ENCODE peak calls at places on chromosomes 1 and 21, in six cellular contexts. One of them, this sample, is unnamed.

GRCh38 chr1:67169932-67170331 is 3.7 kb downstream of the IL23R start:
- DNase-seq in cardiac muscle cell: no peak
- DNase-seq in psoas muscle: no peak
- DNase-seq in H9: no peak
- DNase-seq in gastrocnemius medialis: no peak
- DNase-seq in tibial artery: no peak
- DNase-seq in this sample: no peak

GRCh38 chr1:197868751-197869501 is 33.5 kb upstream of the C1orf53 start:
- DNase-seq in psoas muscle: no peak
- DNase-seq in gastrocnemius medialis: no peak
- DNase-seq in tibial artery: no peak
- DNase-seq in cardiac muscle cell: peak; percentile 76
- DNase-seq in H9: peak; percentile 52
- DNase-seq in this sample: no peak

GRCh38 chr1:50425376-50426107 is 2.3 kb upstream of the DMRTA2 start:
- DNase-seq in H9: peak; percentile 51
- DNase-seq in gastrocnemius medialis: no peak
- DNase-seq in tibial artery: no peak
- DNase-seq in psoas muscle: no peak
- DNase-seq in cardiac muscle cell: peak; percentile 21
- DNase-seq in this sample: no peak

GRCh38 chr1:3375256-3375655 is 79.2 kb upstream of the ARHGEF16 start:
- DNase-seq in cardiac muscle cell: no peak
- DNase-seq in psoas muscle: no peak
- DNase-seq in tibial artery: no peak
- DNase-seq in gastrocnemius medialis: no peak
- DNase-seq in H9: no peak
- DNase-seq in this sample: no peak

GRCh38 chr1:60171793-60172192 is 98.2 kb upstream of the C1orf87 start:
- DNase-seq in H9: no peak
- DNase-seq in psoas muscle: no peak
- DNase-seq in tibial artery: no peak
- DNase-seq in cardiac muscle cell: peak; percentile 7
- DNase-seq in gastrocnemius medialis: no peak
- DNase-seq in this sample: no peak

GRCh38 chr1:161172776-161173376 is 4.4 kb downstream of the B4GALT3 start:
- DNase-seq in tibial artery: no peak
- DNase-seq in cardiac muscle cell: peak; percentile 91
- DNase-seq in psoas muscle: peak; percentile 68
- DNase-seq in gastrocnemius medialis: peak; percentile 32
- DNase-seq in H9: no peak
- DNase-seq in this sample: no peak

GRCh38 chr1:26132128-26132824 is 20.7 kb downstream of the PDIK1L start:
- DNase-seq in H9: peak; percentile 54
- DNase-seq in tibial artery: no peak
- DNase-seq in cardiac muscle cell: no peak
- DNase-seq in psoas muscle: no peak
- DNase-seq in gastrocnemius medialis: no peak
- DNase-seq in this sample: no peak

GRCh38 chr1:119279441-119280415 is 88.9 kb upstream of the HAO2 start:
- DNase-seq in tibial artery: no peak
- DNase-seq in H9: no peak
- DNase-seq in psoas muscle: no peak
- DNase-seq in cardiac muscle cell: peak; percentile 82
- DNase-seq in gastrocnemius medialis: no peak
- DNase-seq in this sample: no peak

GRCh38 chr1:236303675-236304074 is 21.9 kb upstream of the ERO1B start:
- DNase-seq in psoas muscle: no peak
- DNase-seq in tibial artery: no peak
- DNase-seq in gastrocnemius medialis: no peak
- DNase-seq in cardiac muscle cell: no peak
- DNase-seq in H9: peak; percentile 36
- DNase-seq in this sample: no peak

GRCh38 chr1:227934476-227935313 is 13.0 kb downstream of the WNT9A start:
- DNase-seq in gastrocnemius medialis: peak; percentile 43
- DNase-seq in cardiac muscle cell: peak; percentile 71
- DNase-seq in tibial artery: peak; percentile 51
- DNase-seq in H9: no peak
- DNase-seq in psoas muscle: peak; percentile 64
- DNase-seq in this sample: no peak

GRCh38 chr1:84083321-84083720 is 60.8 kb upstream of the PRKACB start:
- DNase-seq in gastrocnemius medialis: no peak
- DNase-seq in cardiac muscle cell: no peak
- DNase-seq in psoas muscle: no peak
- DNase-seq in tibial artery: no peak
- DNase-seq in H9: no peak
- DNase-seq in this sample: no peak

GRCh38 chr21:26060335-26061115 is 110.0 kb downstream of the APP start:
- DNase-seq in cardiac muscle cell: no peak
- DNase-seq in gastrocnemius medialis: no peak
- DNase-seq in H9: no peak
- DNase-seq in psoas muscle: no peak
- DNase-seq in tibial artery: no peak
- DNase-seq in this sample: no peak

GRCh38 chr1:91891969-91892368 is 6.0 kb upstream of the TGFBR3 start:
- DNase-seq in psoas muscle: no peak
- DNase-seq in tibial artery: no peak
- DNase-seq in cardiac muscle cell: peak; percentile 59
- DNase-seq in gastrocnemius medialis: no peak
- DNase-seq in H9: peak; percentile 41
- DNase-seq in this sample: no peak

GRCh38 chr1:180534199-180534598 is 24.6 kb upstream of the OVAAL start:
- DNase-seq in tibial artery: no peak
- DNase-seq in gastrocnemius medialis: no peak
- DNase-seq in H9: no peak
- DNase-seq in psoas muscle: no peak
- DNase-seq in cardiac muscle cell: no peak
- DNase-seq in this sample: no peak

GRCh38 chr1:174966000-174966572 is 33.7 kb upstream of the CACYBP start:
- DNase-seq in tibial artery: no peak
- DNase-seq in gastrocnemius medialis: no peak
- DNase-seq in H9: no peak
- DNase-seq in psoas muscle: no peak
- DNase-seq in cardiac muscle cell: peak; percentile 46
- DNase-seq in this sample: no peak

GRCh38 chr1:65480684-65481405 is 60.4 kb downstream of the LEPR start:
- DNase-seq in H9: no peak
- DNase-seq in psoas muscle: no peak
- DNase-seq in tibial artery: no peak
- DNase-seq in gastrocnemius medialis: no peak
- DNase-seq in cardiac muscle cell: no peak
- DNase-seq in this sample: no peak

GRCh38 chr1:204844326-204844725 is 26.3 kb upstream of the NFASC start:
- DNase-seq in cardiac muscle cell: no peak
- DNase-seq in gastrocnemius medialis: no peak
- DNase-seq in tibial artery: no peak
- DNase-seq in H9: no peak
- DNase-seq in psoas muscle: no peak
- DNase-seq in this sample: no peak

GRCh38 chr1:39737546-39738169 is 1.0 kb upstream of the PPIE start:
- DNase-seq in H9: no peak
- DNase-seq in psoas muscle: no peak
- DNase-seq in gastrocnemius medialis: no peak
- DNase-seq in cardiac muscle cell: peak; percentile 75
- DNase-seq in tibial artery: no peak
- DNase-seq in this sample: no peak

GRCh38 chr1:116092752-116093489 is 18.3 kb upstream of the MAB21L3 start:
- DNase-seq in cardiac muscle cell: no peak
- DNase-seq in psoas muscle: no peak
- DNase-seq in tibial artery: no peak
- DNase-seq in H9: no peak
- DNase-seq in gastrocnemius medialis: no peak
- DNase-seq in this sample: no peak

GRCh38 chr1:26900001-26900814 is at the start of gene GPATCH3:
- DNase-seq in psoas muscle: peak; percentile 91
- DNase-seq in tibial artery: peak; percentile 96
- DNase-seq in gastrocnemius medialis: peak; percentile 73
- DNase-seq in cardiac muscle cell: peak; percentile 95
- DNase-seq in H9: peak; percentile 88
- DNase-seq in this sample: peak; percentile 89

GRCh38 chr1:159783724-159784123 is 3.0 kb downstream of the DUSP23 start:
- DNase-seq in psoas muscle: no peak
- DNase-seq in H9: peak; percentile 32
- DNase-seq in cardiac muscle cell: peak; percentile 25
- DNase-seq in tibial artery: no peak
- DNase-seq in gastrocnemius medialis: no peak
- DNase-seq in this sample: no peak

GRCh38 chr1:153366261-153366660 is 8.6 kb downstream of the S100A9 start:
- DNase-seq in psoas muscle: no peak
- DNase-seq in cardiac muscle cell: no peak
- DNase-seq in gastrocnemius medialis: no peak
- DNase-seq in tibial artery: peak; percentile 19
- DNase-seq in H9: peak; percentile 5
- DNase-seq in this sample: no peak

DNA sequence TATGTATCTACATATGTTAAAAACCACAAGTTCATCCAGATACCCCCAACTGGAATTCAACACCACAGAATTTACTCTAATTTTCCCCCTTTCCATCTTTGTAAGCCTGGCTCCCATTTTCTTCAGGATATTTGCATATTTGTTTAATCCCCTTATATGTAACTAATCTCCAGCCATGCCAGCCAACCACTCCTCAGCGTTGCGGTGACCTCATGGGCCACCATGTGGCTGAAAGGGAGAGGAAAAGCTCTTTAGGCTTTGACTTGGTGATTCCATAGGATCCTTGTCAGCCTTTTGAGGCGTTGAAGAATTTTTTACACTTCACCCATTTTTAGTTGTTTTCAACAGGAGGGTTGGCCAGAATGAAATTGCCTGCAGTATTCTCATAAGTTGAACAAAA is 10.0 kb downstream of the CLDN19 start:
- DNase-seq in tibial artery: no peak
- DNase-seq in cardiac muscle cell: no peak
- DNase-seq in H9: no peak
- DNase-seq in psoas muscle: no peak
- DNase-seq in gastrocnemius medialis: no peak
- DNase-seq in this sample: no peak
- TF ChIP-seq CTCF in tibial artery: no peak
- TF ChIP-seq CTCF in cardiac muscle cell: no peak
- TF ChIP-seq CTCF in H9: peak; percentile 21
- TF ChIP-seq CTCF in psoas muscle: no peak
- TF ChIP-seq CTCF in gastrocnemius medialis: no peak
- TF ChIP-seq CTCF in this sample: no peak

GRCh38 chr1:201072922-201073321 is 39.3 kb downstream of the CACNA1S start:
- DNase-seq in psoas muscle: no peak
- DNase-seq in gastrocnemius medialis: no peak
- DNase-seq in tibial artery: no peak
- DNase-seq in cardiac muscle cell: no peak
- DNase-seq in H9: no peak
- DNase-seq in this sample: no peak

GRCh38 chr1:201072149-201072548 is 40.1 kb downstream of the CACNA1S start:
- DNase-seq in cardiac muscle cell: no peak
- DNase-seq in H9: no peak
- DNase-seq in gastrocnemius medialis: no peak
- DNase-seq in tibial artery: no peak
- DNase-seq in psoas muscle: no peak
- DNase-seq in this sample: no peak

GRCh38 chr1:201066986-201067385 is 43.5 kb upstream of the KIF21B start:
- DNase-seq in psoas muscle: no peak
- DNase-seq in cardiac muscle cell: no peak
- DNase-seq in tibial artery: no peak
- DNase-seq in gastrocnemius medialis: no peak
- DNase-seq in H9: no peak
- DNase-seq in this sample: no peak

GRCh38 chr1:201068976-201069375 is 43.2 kb downstream of the CACNA1S start:
- DNase-seq in tibial artery: no peak
- DNase-seq in psoas muscle: no peak
- DNase-seq in H9: no peak
- DNase-seq in cardiac muscle cell: no peak
- DNase-seq in gastrocnemius medialis: no peak
- DNase-seq in this sample: no peak

DNA sequence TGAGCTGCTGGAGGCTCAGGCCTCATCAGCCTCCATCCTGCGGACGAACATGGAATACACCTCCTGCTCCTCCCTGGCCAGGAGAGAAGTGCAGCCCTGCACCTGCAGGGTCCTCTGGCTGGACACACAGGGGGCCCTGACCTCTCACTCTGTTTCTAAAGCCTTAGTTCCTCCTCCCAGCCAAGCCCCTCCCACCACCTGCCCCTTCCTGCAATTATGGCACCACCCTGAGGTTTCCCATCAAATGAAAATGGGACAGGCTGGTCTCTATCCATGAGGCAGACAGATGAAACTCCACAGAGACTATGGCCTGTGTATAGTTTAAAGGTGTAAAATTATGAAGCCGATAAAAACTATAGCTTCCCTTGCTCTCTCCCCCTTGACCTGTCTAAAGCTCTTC is 42.6 kb downstream of the CACNA1S start:
- DNase-seq in H9: no peak
- DNase-seq in gastrocnemius medialis: no peak
- DNase-seq in psoas muscle: no peak
- DNase-seq in cardiac muscle cell: no peak
- DNase-seq in tibial artery: no peak
- DNase-seq in this sample: no peak
- H3K27me3 ChIP-seq in H9: no peaks in the 10 kb centered on the region
- H3K27me3 ChIP-seq in gastrocnemius medialis: no peaks in the 10 kb centered on the region
- H3K27me3 ChIP-seq in psoas muscle: no peaks in the 10 kb centered on the region
- H3K27me3 ChIP-seq in cardiac muscle cell: no peaks in the 10 kb centered on the region
- H3K27me3 ChIP-seq in tibial artery: peaks cover 8% of the 10 kb centered on the region
- H3K27me3 ChIP-seq in this sample: no peaks in the 10 kb centered on the region

DNA sequence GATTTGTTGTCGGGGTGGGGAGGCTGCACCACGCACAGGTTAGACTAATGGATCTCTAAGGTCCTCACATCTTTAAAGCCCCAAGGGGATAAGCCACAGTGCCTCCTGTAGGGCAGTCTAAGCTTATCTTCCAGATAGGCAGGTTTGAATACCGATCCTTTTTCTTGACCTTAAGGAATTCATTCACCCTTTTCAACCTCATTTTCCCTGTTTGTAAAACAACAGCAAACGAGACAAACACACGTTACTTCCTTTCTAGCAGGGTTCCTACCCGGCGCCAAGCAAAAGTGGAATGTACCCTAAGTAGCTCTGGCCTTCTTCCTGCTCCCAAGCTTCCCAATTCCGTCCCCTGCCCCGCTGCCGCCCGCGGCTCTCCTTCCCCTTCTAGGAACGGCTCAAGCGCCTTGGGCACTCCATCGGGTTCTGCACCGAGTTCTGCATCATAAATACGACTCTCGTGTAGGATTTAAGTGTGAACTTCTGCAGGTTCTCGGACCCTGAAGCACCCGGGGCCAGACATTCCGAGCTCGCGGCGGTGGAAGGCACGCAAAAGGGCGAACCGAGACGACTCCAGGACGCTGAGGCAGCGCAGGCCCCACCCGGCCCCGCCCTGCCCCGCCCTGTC is 548 bp upstream of the CDC20 start:
- DNase-seq in tibial artery: no peak
- DNase-seq in gastrocnemius medialis: no peak
- DNase-seq in H9: peak; percentile 58
- DNase-seq in cardiac muscle cell: no peak
- DNase-seq in psoas muscle: no peak
- DNase-seq in this sample: no peak
- TF ChIP-seq CTCF in tibial artery: no peak
- TF ChIP-seq CTCF in gastrocnemius medialis: peak; percentile 19
- TF ChIP-seq CTCF in H9: peak; percentile 74
- TF ChIP-seq CTCF in cardiac muscle cell: peak; percentile 44
- TF ChIP-seq CTCF in psoas muscle: peak; percentile 23
- TF ChIP-seq CTCF in this sample: no peak

DNA sequence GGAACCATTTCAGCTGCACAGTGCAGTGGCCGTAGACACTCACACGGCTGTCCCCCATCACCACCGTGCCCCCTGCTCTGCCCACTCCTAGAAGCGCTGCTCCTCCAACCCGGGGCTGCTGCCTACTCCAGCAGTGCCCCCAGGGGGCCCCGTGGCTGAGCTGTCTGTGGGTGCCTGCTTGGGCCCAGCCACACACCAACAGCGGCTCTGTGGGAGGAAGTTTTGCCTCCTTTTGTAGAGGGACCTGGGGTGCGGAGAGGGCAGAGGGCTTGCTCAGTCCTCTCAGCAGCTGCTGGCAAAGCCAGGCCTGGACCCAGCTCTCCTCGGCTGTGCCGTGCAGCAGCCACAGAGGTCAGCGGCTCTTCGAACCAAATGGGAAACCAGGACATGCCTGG is 11.4 kb upstream of the LRRC3 start:
- DNase-seq in H9: no peak
- DNase-seq in tibial artery: peak; percentile 54
- DNase-seq in psoas muscle: no peak
- DNase-seq in gastrocnemius medialis: no peak
- DNase-seq in cardiac muscle cell: no peak
- DNase-seq in this sample: no peak
- H3K27me3 ChIP-seq in H9: no peaks in the 10 kb centered on the region
- H3K27me3 ChIP-seq in tibial artery: peaks cover 35% of the 10 kb centered on the region
- H3K27me3 ChIP-seq in psoas muscle: peaks cover 6% of the 10 kb centered on the region
- H3K27me3 ChIP-seq in gastrocnemius medialis: peaks cover 8% of the 10 kb centered on the region
- H3K27me3 ChIP-seq in cardiac muscle cell: no peaks in the 10 kb centered on the region
- H3K27me3 ChIP-seq in this sample: no peaks in the 10 kb centered on the region